ENCODE peak calls at places on chromosome 18, in six cellular contexts. F, M, N, P, X and W are unnamed samples.
A peak's percentile ranks its signal among the peaks of the same experiment; 100 is the strongest.

GRCh38 chr18:54716586-54716985 is 111.7 kb upstream of the RAB27B start:
- DNase-seq in F (no peak), M (no peak), N (no peak), P (no peak), X (no peak), W (no peak)

GRCh38 chr18:34773961-34774754 is 64.1 kb downstream of the DTNA start:
- DNase-seq in F (no peak), M (no peak), N (no peak), P (no peak), X (peak; percentile 69), W (peak; percentile 65)

GRCh38 chr18:61965306-61965705 is 72.5 kb upstream of the RNF152 start:
- DNase-seq in F (no peak), M (no peak), N (no peak), P (no peak), X (peak; percentile 37), W (no peak)

GRCh38 chr18:9810216-9810804 is 75.5 kb upstream of the TXNDC2 start:
- DNase-seq in F (no peak), M (no peak), N (no peak), P (no peak), X (peak; percentile 46), W (no peak)

GRCh38 chr18:3264362-3264761 is 2.4 kb downstream of the MYL12B start:
- DNase-seq in F (no peak), M (no peak), N (no peak), P (no peak), X (no peak), W (no peak)

GRCh38 chr18:8889479-8889878 is 184.1 kb downstream of the MTCL1 start:
- DNase-seq in F (no peak), M (no peak), N (no peak), P (no peak), X (peak; percentile 87), W (no peak)

GRCh38 chr18:11994708-11995444 is 13.6 kb downstream of the IMPA2 start:
- DNase-seq in F (no peak), M (no peak), N (peak; percentile 41), P (no peak), X (no peak), W (no peak)

GRCh38 chr18:66640431-66640830 is 36.5 kb upstream of the CDH19 start:
- DNase-seq in F (no peak), M (no peak), N (no peak), P (no peak), X (peak; percentile 4), W (no peak)

GRCh38 chr18:57029761-57030160 is 117.1 kb upstream of the BOD1L2 start:
- DNase-seq in F (no peak), M (no peak), N (peak; percentile 42), P (no peak), X (no peak), W (no peak)

GRCh38 chr18:74266161-74266560 is 25.6 kb downstream of the CYB5A start:
- DNase-seq in F (no peak), M (no peak), N (no peak), P (no peak), X (peak; percentile 58), W (no peak)

GRCh38 chr18:78479443-78479842 is 500.2 kb upstream of the SALL3 start:
- DNase-seq in F (no peak), M (no peak), N (no peak), P (no peak), X (no peak), W (no peak)

GRCh38 chr18:24627644-24628315 is 167.3 kb downstream of the HRH4 start:
- DNase-seq in F (no peak), M (no peak), N (no peak), P (no peak), X (no peak), W (no peak)

GRCh38 chr18:56799756-56800155 is 148.6 kb downstream of the WDR7 start:
- DNase-seq in F (no peak), M (no peak), N (no peak), P (no peak), X (peak; percentile 44), W (no peak)

GRCh38 chr18:9614401-9615279 is at the start of gene PPP4R1:
- DNase-seq in F (peak; percentile 78), M (peak; percentile 50), N (peak; percentile 92), P (peak; percentile 92), X (peak; percentile 55), W (peak; percentile 90)

GRCh38 chr18:9539283-9539682 is 64.0 kb downstream of the RALBP1 start:
- DNase-seq in F (no peak), M (no peak), N (no peak), P (no peak), X (peak; percentile 79), W (no peak)

GRCh38 chr18:76426738-76427305 is 68.2 kb downstream of the ZNF516 start:
- DNase-seq in F (peak; percentile 43), M (no peak), N (peak; percentile 70), P (peak; percentile 73), X (no peak), W (peak; percentile 33)

GRCh38 chr18:35497006-35497333 is 790 bp downstream of the INO80C start:
- DNase-seq in F (no peak), M (no peak), N (no peak), P (no peak), X (peak; percentile 59), W (no peak)

GRCh38 chr18:6747646-6748045 is 18.1 kb downstream of the ARHGAP28 start:
- DNase-seq in F (no peak), M (no peak), N (no peak), P (no peak), X (peak; percentile 93), W (no peak)

GRCh38 chr18:79583426-79583825 is 96.2 kb upstream of the CTDP1 start:
- DNase-seq in F (no peak), M (no peak), N (no peak), P (peak; percentile 44), X (no peak), W (no peak)

GRCh38 chr18:59918320-59918755 is 18.5 kb downstream of the PMAIP1 start:
- DNase-seq in F (no peak), M (no peak), N (peak; percentile 27), P (peak; percentile 78), X (peak; percentile 87), W (no peak)

GRCh38 chr18:75057169-75057789 is 151.7 kb downstream of the PTGR3 start:
- DNase-seq in F (no peak), M (no peak), N (peak; percentile 37), P (no peak), X (no peak), W (no peak)

GRCh38 chr18:44789704-44790103 is 109.0 kb downstream of the SETBP1 start:
- DNase-seq in F (no peak), M (no peak), N (peak; percentile 55), P (no peak), X (peak; percentile 50), W (no peak)

GRCh38 chr18:12862467-12862866 is 21.6 kb downstream of the PTPN2 start:
- DNase-seq in F (no peak), M (no peak), N (peak; percentile 76), P (no peak), X (peak; percentile 36), W (no peak)

GRCh38 chr18:59950215-59950944 is 50.6 kb downstream of the PMAIP1 start:
- DNase-seq in F (no peak), M (no peak), N (no peak), P (no peak), X (peak; percentile 53), W (no peak)

GRCh38 chr18:73355076-73355475 is 487.3 kb upstream of the NETO1 start:
- DNase-seq in F (no peak), M (no peak), N (no peak), P (no peak), X (peak; percentile 28), W (no peak)

GRCh38 chr18:38456253-38456652 is 890.7 kb upstream of the CELF4 start:
- DNase-seq in F (no peak), M (no peak), N (no peak), P (no peak), X (no peak), W (no peak)
- H3K27ac ChIP-seq in F (no peak overlapping the region), M (no peak overlapping the region), N (no peak overlapping the region), P (no peak overlapping the region), X (no peak overlapping the region), W (no peak overlapping the region)

DNA sequence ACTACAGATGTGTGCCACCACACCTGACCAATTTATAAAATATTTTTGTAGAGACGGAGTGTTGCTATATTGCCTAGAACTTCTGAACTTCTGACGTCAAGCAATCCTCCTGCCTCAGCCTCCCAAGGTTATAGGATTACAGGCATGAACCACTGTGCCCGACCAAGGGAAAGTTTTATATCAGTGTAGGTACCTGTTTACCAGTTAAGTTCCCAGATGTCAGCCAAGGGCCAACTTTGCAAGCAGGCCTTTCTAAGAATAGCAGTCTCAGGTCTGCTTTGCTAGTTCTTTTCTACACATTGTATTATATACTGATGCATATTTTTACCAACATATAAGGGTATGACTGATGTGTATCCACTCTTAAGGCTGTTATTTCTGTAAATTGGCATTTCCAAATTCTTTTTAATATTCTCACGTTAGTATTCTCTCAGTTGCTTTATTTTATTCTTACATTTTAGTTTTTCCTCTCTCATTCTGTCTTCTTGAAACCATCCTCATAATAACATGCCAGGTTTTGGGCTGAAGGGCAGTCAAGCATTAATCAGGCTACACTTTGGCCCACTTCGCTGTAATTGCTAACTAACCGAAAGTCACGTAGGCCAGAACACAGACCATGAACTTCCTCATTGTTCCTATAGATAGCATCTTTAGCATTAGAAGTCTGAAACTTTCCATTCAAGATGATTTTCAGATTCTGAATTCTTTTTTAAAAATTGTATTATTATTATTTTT is 25.0 kb upstream of the CXXC1 start:
- DNase-seq in F (no peak), M (no peak), N (no peak), P (no peak), X (no peak), W (no peak)
- H3K27ac ChIP-seq in F (no peak overlapping the region), M (no peak overlapping the region), N (no peak overlapping the region), P (no peak overlapping the region), X (no peak overlapping the region), W (no peak overlapping the region)

GRCh38 chr18:55779711-55780590 is 192.0 kb upstream of the TCF4 start:
- DNase-seq in F (peak; percentile 42), M (no peak), N (peak; percentile 79), P (peak; percentile 63), X (no peak), W (peak; percentile 12)

GRCh38 chr18:55778731-55779460 is 190.9 kb upstream of the TCF4 start:
- DNase-seq in F (no peak), M (no peak), N (peak; percentile 59), P (no peak), X (no peak), W (peak; percentile 9)

GRCh38 chr18:55779461-55779710 is 191.4 kb upstream of the TCF4 start:
- DNase-seq in F (no peak), M (no peak), N (no peak), P (no peak), X (no peak), W (no peak)

GRCh38 chr18:55781481-55781957 is 193.5 kb upstream of the TCF4 start:
- DNase-seq in F (peak; percentile 53), M (no peak), N (peak; percentile 72), P (no peak), X (peak; percentile 70), W (peak; percentile 42)

GRCh38 chr18:55780591-55781071 is 192.6 kb upstream of the TCF4 start:
- DNase-seq in F (no peak), M (no peak), N (no peak), P (no peak), X (peak; percentile 52), W (no peak)
- H3K27ac ChIP-seq in F (no peak overlapping the region), M (peak overlapping the region; percentile 71), N (no peak overlapping the region), P (peak overlapping the region; percentile 63), X (peak overlapping the region; percentile 38), W (peak overlapping the region; percentile 83)

DNA sequence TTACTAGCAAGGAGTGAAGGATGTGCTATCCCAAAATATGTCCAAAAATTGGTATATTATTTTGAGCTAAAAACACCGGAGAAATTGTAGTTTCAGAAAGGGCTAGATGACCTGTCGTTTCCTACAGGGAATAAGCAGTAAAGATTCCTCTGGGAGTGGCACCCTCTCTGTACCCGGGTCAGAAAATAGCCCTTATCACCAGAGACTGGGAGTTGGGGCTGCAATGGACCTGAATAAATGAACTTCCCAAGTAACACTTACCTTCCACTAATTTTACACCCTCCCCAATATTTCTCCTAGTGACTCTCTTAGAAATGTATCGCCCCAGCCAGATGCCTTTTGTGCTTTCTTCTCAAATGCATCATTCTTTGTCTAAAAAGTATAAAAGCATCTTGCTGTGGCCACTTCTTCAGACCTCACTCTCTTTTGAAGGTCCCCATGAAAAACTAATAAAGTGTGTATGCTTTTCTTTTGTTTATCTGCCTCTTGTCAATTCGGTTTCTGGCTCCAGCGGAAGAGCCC is 734 bp upstream of the RMC1 start:
- DNase-seq in F (no peak), M (no peak), N (no peak), P (no peak), X (no peak), W (no peak)
- H3K27ac ChIP-seq in F (peak overlapping the region; percentile 88), M (peak overlapping the region; percentile 89), N (peak overlapping the region; percentile 65), P (peak overlapping the region; percentile 95), X (peak overlapping the region; percentile 38), W (peak overlapping the region; percentile 87)